ENCODE peak calls at places on chromosome 13, in nine cellular contexts. Y is PC-9, F is AG04450, B is dorsolateral prefrontal cortex, W is coronary artery, H is mammary epithelial cell, L is heart right ventricle, E is IMR-90, S is fibroblast of villous mesenchyme. X is an unnamed sample.

GRCh38 chr13:20270163-20270865 is 38.2 kb upstream of the GJB6 start:
- DNase-seq in L (no peak), E (no peak), B (no peak), Y (no peak), S (no peak), F (no peak), W (no peak), H (peak; percentile 64), X (no peak)

GRCh38 chr13:90055121-90055520 is 1292.4 kb upstream of the MIR17HG start:
- DNase-seq in Y (peak; percentile 39), L (no peak), B (no peak), E (no peak), H (peak; percentile 35), S (no peak), W (no peak), F (no peak), X (no peak)

GRCh38 chr13:114324334-114324733 is 10.0 kb downstream of the CHAMP1 start:
- DNase-seq in E (no peak), H (no peak), W (no peak), B (no peak), L (no peak), Y (no peak), S (no peak), F (no peak), X (no peak)

GRCh38 chr13:41267106-41267505 is 3.7 kb upstream of the MTRF1 start:
- DNase-seq in E (peak; percentile 18), F (no peak), Y (no peak), W (no peak), L (no peak), H (peak; percentile 82), B (no peak), S (no peak), X (no peak)

GRCh38 chr13:114077938-114078335 is 54.5 kb downstream of the RASA3 start:
- DNase-seq in S (peak; percentile 76), Y (peak; percentile 33), H (no peak), F (no peak), B (peak; percentile 69), W (no peak), L (no peak), E (peak; percentile 40), X (no peak)

GRCh38 chr13:20997301-20998061 is 63.9 kb downstream of the LATS2 start:
- DNase-seq in F (peak; percentile 88), L (peak; percentile 36), S (peak; percentile 93), H (peak; percentile 42), E (peak; percentile 98), W (peak; percentile 62), B (no peak), Y (no peak), X (peak; percentile 95)

GRCh38 chr13:65416784-65417183 is 1813.4 kb downstream of the PCDH9 start:
- DNase-seq in Y (no peak), H (no peak), F (no peak), E (no peak), W (no peak), B (no peak), S (no peak), L (no peak), X (no peak)

GRCh38 chr13:73335226-73335625 is 276.4 kb downstream of the KLF5 start:
- DNase-seq in F (no peak), H (peak; percentile 95), B (no peak), L (no peak), S (peak; percentile 83), Y (no peak), E (peak; percentile 65), W (no peak), X (peak; percentile 59)

GRCh38 chr13:21063031-21063430 is 1.6 kb upstream of the LATS2 start:
- DNase-seq in B (no peak), F (no peak), L (no peak), W (no peak), Y (no peak), S (no peak), H (no peak), E (no peak), X (no peak)

GRCh38 chr13:20192470-20193141 is at the start of gene GJB2:
- DNase-seq in L (no peak), E (no peak), S (no peak), F (no peak), B (no peak), Y (peak; percentile 18), W (peak; percentile 17), H (peak; percentile 32), X (no peak)

GRCh38 chr13:113783482-113783881 is 24.5 kb downstream of the TMEM255B start:
- DNase-seq in L (no peak), B (no peak), W (no peak), F (no peak), S (no peak), H (no peak), Y (no peak), E (no peak), X (no peak)

GRCh38 chr13:56864451-56864850 is 276.3 kb upstream of the PRR20A start:
- DNase-seq in H (no peak), E (no peak), Y (no peak), B (no peak), F (no peak), W (no peak), S (no peak), L (no peak), X (no peak)

GRCh38 chr13:45370922-45371406 is 30.0 kb upstream of the TPT1 start:
- DNase-seq in W (peak; percentile 76), E (peak; percentile 84), L (peak; percentile 73), F (peak; percentile 73), S (peak; percentile 84), B (peak; percentile 82), Y (peak; percentile 43), H (no peak), X (peak; percentile 42)

GRCh38 chr13:77478645-77478997 is 56.9 kb upstream of the SCEL start:
- DNase-seq in Y (no peak), L (no peak), F (no peak), E (no peak), W (no peak), B (no peak), S (no peak), H (no peak), X (no peak)
- H3K4me3 ChIP-seq in Y (peak overlapping the region; percentile 61), L (peak overlapping the region; percentile 54), F (no peak overlapping the region), E (no peak overlapping the region), W (peak overlapping the region; percentile 71), B (peak overlapping the region; percentile 67), S (peak overlapping the region; percentile 67), H (no peak overlapping the region), X (no peak overlapping the region)

GRCh38 chr13:49693877-49694276 is 2.6 kb upstream of the EBPL start:
- DNase-seq in E (no peak), Y (no peak), B (no peak), F (no peak), W (no peak), S (no peak), H (no peak), L (no peak), X (no peak)

GRCh38 chr13:49694446-49694845 is 3.2 kb upstream of the EBPL start:
- DNase-seq in Y (no peak), E (no peak), B (no peak), L (no peak), W (no peak), H (no peak), S (no peak), F (no peak), X (no peak)

GRCh38 chr13:49693191-49693733 is 2.0 kb upstream of the EBPL start:
- DNase-seq in W (no peak), Y (no peak), B (no peak), E (peak; percentile 22), H (no peak), S (peak; percentile 86), F (no peak), L (no peak), X (no peak)

GRCh38 chr13:49690133-49690989 is 925 bp downstream of the EBPL start:
- DNase-seq in H (peak; percentile 33), L (no peak), Y (peak; percentile 12), B (no peak), W (no peak), F (peak; percentile 55), S (peak; percentile 84), E (peak; percentile 87), X (no peak)

DNA sequence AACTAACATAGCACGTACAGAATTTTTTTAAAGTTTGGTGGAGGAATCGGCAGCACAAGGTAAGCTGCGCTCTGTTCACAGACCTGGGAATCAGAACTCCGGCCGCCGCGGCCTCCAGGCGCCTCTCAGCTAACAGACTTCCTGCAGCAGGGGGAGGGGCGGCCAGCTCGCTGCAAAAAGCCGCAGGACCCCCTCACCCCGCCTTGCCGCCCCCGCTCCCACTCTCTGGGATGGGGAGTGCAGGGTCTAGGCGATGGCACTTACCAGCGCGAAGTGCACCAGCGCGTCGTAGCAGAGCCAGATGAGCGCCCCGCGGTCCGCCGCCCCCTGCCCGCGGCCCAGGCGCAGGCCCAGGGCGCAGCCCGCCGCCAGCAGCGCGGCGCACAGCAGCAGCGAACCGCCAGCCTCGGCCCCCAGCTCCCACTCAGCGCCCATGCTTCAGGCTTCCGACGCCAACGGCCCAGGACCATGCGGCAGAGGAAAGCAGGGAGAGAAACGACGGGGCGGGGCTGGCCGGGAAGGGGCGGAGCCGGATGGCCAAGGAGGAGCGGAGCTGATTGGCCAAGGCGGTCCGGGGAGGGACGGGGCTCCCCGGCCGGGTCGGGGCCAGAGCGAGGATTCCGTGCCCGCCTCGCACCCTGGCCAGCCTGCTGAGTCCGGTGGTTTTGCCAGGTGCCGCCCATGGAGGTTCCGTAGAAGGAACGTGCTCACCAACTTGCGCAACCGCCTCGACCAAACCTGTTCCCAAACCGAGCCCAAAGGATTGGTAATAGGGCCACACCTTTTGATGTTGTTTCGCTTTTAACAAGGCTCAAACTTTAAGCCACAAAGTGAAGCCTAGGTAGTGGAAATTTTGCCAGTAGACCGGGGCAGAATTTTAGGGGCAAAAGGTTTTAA is at the start of gene EBPL:
- DNase-seq in B (peak; percentile 88), F (peak; percentile 66), Y (peak; percentile 96), W (peak; percentile 92), L (peak; percentile 93), S (peak; percentile 85), H (peak; percentile 98), E (peak; percentile 86), X (no peak)
- TF ChIP-seq CTCF in B (no peak), F (no peak), Y (no peak), W (no peak), L (no peak), S (no peak), H (no peak), E (no peak), X (no peak)

GRCh38 chr13:22789027-22789593 is 391.7 kb upstream of the SGCG start:
- DNase-seq in W (no peak), F (no peak), H (no peak), L (no peak), E (no peak), Y (no peak), S (no peak), B (no peak), X (no peak)

GRCh38 chr13:22793598-22794134 is 387.1 kb upstream of the SGCG start:
- DNase-seq in B (no peak), S (no peak), W (no peak), L (no peak), H (no peak), E (no peak), Y (no peak), F (no peak), X (no peak)

GRCh38 chr13:22789916-22790315 is 390.9 kb upstream of the SGCG start:
- DNase-seq in F (no peak), W (no peak), L (no peak), E (no peak), B (no peak), H (no peak), Y (no peak), S (no peak), X (no peak)
- H3K4me3 ChIP-seq in F (no peak overlapping the region), W (no peak overlapping the region), L (no peak overlapping the region), E (no peak overlapping the region), B (no peak overlapping the region), H (no peak overlapping the region), Y (no peak overlapping the region), S (no peak overlapping the region), X (no peak overlapping the region)

DNA sequence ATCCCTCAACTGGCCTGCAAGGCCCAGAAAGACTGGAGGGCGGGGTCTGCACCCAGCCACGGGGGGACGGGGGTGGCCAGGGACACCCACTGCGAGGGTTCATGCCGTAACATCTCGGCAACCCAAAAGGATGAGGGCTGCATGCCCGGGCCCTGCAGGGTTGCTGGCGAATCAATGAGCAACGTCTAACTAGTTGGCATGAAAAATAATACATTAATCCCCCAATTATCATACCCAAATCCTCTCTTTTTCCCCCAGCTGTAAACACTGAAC is 232.2 kb downstream of the TUBA3C start:
- DNase-seq in S (no peak), B (no peak), L (no peak), F (no peak), H (no peak), E (no peak), Y (no peak), W (no peak), X (no peak)
- TF ChIP-seq CTCF in S (no peak), B (no peak), L (no peak), F (no peak), H (no peak), E (no peak), Y (no peak), W (no peak), X (no peak)

X was measured in AG09309.